ENCODE peak calls at places on chromosomes 7 and 10, in four cellular contexts. One of them, this sample, is unnamed. For H3K9me3 and H3K4me1, the result is how much of the 10 kb centered on the place peaks cover.

GRCh38 chr10:50250058-50250854 is 1.1 kb downstream of the ASAH2 start:
- DNase-seq in IMR-90: no peak
- DNase-seq in fibroblast of lung: no peak
- DNase-seq in endodermal cell: no peak
- DNase-seq in this sample: no peak

GRCh38 chr7:20895563-20895962 is 108.9 kb upstream of the SP8 start:
- DNase-seq in endodermal cell: no peak
- DNase-seq in fibroblast of lung: peak
- DNase-seq in IMR-90: no peak
- DNase-seq in this sample: no peak

GRCh38 chr7:109261781-109262180 is 692.1 kb downstream of the DNAJB9 start:
- DNase-seq in fibroblast of lung: no peak
- DNase-seq in IMR-90: no peak
- DNase-seq in endodermal cell: no peak
- DNase-seq in this sample: no peak

GRCh38 chr10:18685555-18685954 is 26.3 kb downstream of the ARL5B start:
- DNase-seq in IMR-90: no peak
- DNase-seq in endodermal cell: no peak
- DNase-seq in fibroblast of lung: no peak
- DNase-seq in this sample: no peak

GRCh38 chr10:79386637-79387465 is 39.6 kb downstream of the PPIF start:
- DNase-seq in fibroblast of lung: no peak
- DNase-seq in IMR-90: no peak
- DNase-seq in endodermal cell: peak
- DNase-seq in this sample: peak

GRCh38 chr7:112286294-112287086 is 80.0 kb downstream of the ZNF277 start:
- DNase-seq in endodermal cell: no peak
- DNase-seq in IMR-90: no peak
- DNase-seq in fibroblast of lung: no peak
- DNase-seq in this sample: no peak

GRCh38 chr10:27513451-27514191 is 9.5 kb downstream of the RAB18 start:
- DNase-seq in IMR-90: peak
- DNase-seq in endodermal cell: no peak
- DNase-seq in fibroblast of lung: peak
- DNase-seq in this sample: no peak

GRCh38 chr7:139034855-139035587 is 821 bp downstream of the ZC3HAV1L start:
- DNase-seq in fibroblast of lung: peak
- DNase-seq in endodermal cell: peak
- DNase-seq in IMR-90: peak
- DNase-seq in this sample: peak

GRCh38 chr7:99098317-99098823 is 45.5 kb downstream of the SMURF1 start:
- DNase-seq in fibroblast of lung: no peak
- DNase-seq in IMR-90: no peak
- DNase-seq in endodermal cell: no peak
- DNase-seq in this sample: no peak

GRCh38 chr10:77844713-77845454 is 81.7 kb downstream of the DLG5 start:
- DNase-seq in IMR-90: peak
- DNase-seq in endodermal cell: no peak
- DNase-seq in fibroblast of lung: peak
- DNase-seq in this sample: peak

GRCh38 chr7:25014735-25015134 is 34.8 kb upstream of the OSBPL3 start:
- DNase-seq in fibroblast of lung: peak
- DNase-seq in endodermal cell: no peak
- DNase-seq in IMR-90: peak
- DNase-seq in this sample: no peak

GRCh38 chr10:111491154-111491553 is 414.3 kb downstream of the ADRA2A start:
- DNase-seq in fibroblast of lung: no peak
- DNase-seq in endodermal cell: no peak
- DNase-seq in IMR-90: no peak
- DNase-seq in this sample: no peak

GRCh38 chr10:111488668-111489067 is 411.8 kb downstream of the ADRA2A start:
- DNase-seq in endodermal cell: no peak
- DNase-seq in fibroblast of lung: no peak
- DNase-seq in IMR-90: no peak
- DNase-seq in this sample: no peak

GRCh38 chr10:111498560-111498959 is 421.7 kb downstream of the ADRA2A start:
- DNase-seq in IMR-90: no peak
- DNase-seq in fibroblast of lung: no peak
- DNase-seq in endodermal cell: no peak
- DNase-seq in this sample: no peak

DNA sequence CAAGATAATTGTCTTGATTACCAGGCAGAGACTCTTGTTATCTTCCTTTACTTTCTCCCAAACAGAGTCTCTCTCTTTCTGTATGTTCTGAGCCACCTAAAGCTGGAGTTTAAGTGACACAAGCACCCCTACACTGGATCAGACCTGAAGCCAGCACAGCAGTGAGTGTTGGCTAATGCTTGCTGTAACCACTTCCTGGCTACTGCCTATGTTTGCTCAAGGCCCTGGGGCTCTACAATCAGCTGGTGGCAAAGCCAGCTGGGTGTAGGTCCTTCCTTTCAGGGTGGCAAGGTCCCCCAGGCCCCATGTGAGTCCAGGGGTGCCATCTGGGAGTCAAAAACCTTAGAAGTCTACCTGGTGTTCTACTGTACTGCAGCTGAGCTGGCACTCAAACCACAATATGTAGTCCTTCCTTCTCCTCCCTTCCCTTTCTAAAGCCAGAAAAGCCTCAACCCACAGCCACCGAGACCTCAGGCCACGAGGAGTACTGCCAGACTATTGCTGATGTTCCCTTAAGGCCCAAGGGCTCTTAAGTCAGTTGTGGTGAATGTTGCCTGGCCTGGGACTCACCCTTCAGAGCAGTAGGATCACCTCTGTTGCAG is 416.3 kb downstream of the ADRA2A start:
- DNase-seq in IMR-90: no peak
- DNase-seq in fibroblast of lung: no peak
- DNase-seq in endodermal cell: no peak
- DNase-seq in this sample: no peak
- H3K9me3 ChIP-seq in IMR-90: under half
- H3K9me3 ChIP-seq in fibroblast of lung: under half
- H3K9me3 ChIP-seq in endodermal cell: under half
- H3K9me3 ChIP-seq in this sample: under half

GRCh38 chr7:45525057-45525456 is 49.1 kb upstream of the ADCY1 start:
- DNase-seq in fibroblast of lung: no peak
- DNase-seq in IMR-90: no peak
- DNase-seq in endodermal cell: no peak
- DNase-seq in this sample: no peak
- H3K9ac ChIP-seq in fibroblast of lung: no peak
- H3K9ac ChIP-seq in IMR-90: no peak
- H3K9ac ChIP-seq in endodermal cell: no peak
- H3K9ac ChIP-seq in this sample: no peak

DNA sequence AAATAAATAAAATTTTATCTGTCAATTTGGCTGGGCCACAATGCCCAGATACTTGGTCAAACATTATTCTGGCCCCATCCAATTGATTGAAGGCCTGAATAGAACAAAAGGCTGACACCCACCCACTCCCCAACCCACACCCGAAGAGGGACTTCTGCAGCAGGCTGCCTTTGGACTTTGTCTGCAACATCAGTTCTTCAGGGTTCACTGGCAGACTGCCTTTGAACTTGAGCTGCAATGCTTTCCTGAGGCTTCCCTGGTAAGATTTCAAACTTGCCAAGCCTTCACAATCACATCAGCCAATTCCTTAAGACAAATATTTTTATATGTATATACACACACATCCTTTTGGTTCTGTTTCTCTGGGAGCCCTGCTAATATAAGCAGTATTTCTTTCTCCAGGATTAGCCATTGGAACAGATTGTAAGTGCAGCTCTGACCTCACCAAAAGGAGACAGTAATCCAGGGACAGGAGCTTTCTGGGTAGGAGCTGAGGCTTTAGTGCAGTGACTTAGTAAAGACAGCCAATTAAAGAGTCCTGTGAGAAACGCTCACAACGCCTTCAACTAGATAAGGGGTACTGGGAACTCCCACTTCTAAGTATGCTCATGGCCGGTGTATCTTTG is 55.6 kb upstream of the KMT2E start:
- DNase-seq in IMR-90: peak
- DNase-seq in fibroblast of lung: no peak
- DNase-seq in endodermal cell: no peak
- DNase-seq in this sample: no peak
- H3K4me1 ChIP-seq in IMR-90: under half
- H3K4me1 ChIP-seq in fibroblast of lung: under half
- H3K4me1 ChIP-seq in endodermal cell: under half
- H3K4me1 ChIP-seq in this sample: under half

DNA sequence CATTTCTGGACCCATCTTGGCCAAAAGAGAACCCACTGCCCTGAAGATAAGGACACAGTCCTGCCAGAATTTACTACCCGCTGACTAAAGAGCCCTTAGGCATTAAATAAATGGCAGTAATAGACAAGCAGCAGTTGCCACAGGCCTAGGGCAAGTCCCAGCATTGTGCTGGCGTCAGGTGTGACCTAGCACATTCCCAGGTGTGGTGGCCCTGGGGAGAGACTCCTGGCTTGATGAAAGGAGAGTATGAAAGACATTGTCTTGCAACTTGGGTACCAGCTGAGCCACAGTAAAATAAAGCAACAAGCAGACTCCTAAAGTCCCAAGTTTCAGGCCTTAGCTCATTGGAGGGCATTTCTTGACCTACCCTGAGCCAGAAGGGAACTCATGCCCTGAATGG is 715.7 kb upstream of the SORCS1 start:
- DNase-seq in fibroblast of lung: no peak
- DNase-seq in IMR-90: no peak
- DNase-seq in endodermal cell: peak
- DNase-seq in this sample: no peak
- H3K9me3 ChIP-seq in fibroblast of lung: under half
- H3K9me3 ChIP-seq in IMR-90: under half
- H3K9me3 ChIP-seq in endodermal cell: under half
- H3K9me3 ChIP-seq in this sample: under half